ENCODE peak calls at places on chromosomes 4 and X, in six cellular contexts. G is cardiac muscle cell; T is A172; J is HFF-Myc; Q is CD8-positive, alpha-beta T cell; F is amniotic epithelial cell. Y is an unnamed sample.

GRCh38 chr4:106898621-106899230 is 137.4 kb downstream of the DKK2 start:
- DNase-seq in G (peak), T (peak), J (peak), Q (no peak), F (peak), Y (peak)

GRCh38 chr4:150401083-150401687 is 180.8 kb upstream of the MAB21L2 start:
- DNase-seq in G (no peak), T (no peak), J (no peak), Q (no peak), F (no peak), Y (no peak)

GRCh38 chr4:4284827-4285618 is 4.9 kb downstream of the LYAR start:
- DNase-seq in G (peak), T (peak), J (peak), Q (no peak), F (peak), Y (no peak)

GRCh38 chr4:104967034-104967401 is 179.7 kb upstream of the TET2 start:
- DNase-seq in G (no peak), T (no peak), J (no peak), Q (no peak), F (no peak), Y (no peak)

GRCh38 chrX:8447367-8447766 is 17.3 kb upstream of the VCX3B start:
- DNase-seq in G (no peak), T (no peak), J (no peak), Q (no peak), F (no peak), Y (no peak)

GRCh38 chrX:77918568-77918967 is 8.1 kb downstream of the ATP7A start:
- DNase-seq in G (peak), T (no peak), J (no peak), Q (no peak), F (peak), Y (no peak)

GRCh38 chrX:136146614-136147319 is 566 bp upstream of the FHL1 start:
- DNase-seq in G (no peak), T (no peak), J (no peak), Q (no peak), F (no peak), Y (no peak)

GRCh38 chr4:26321326-26322276 is 787 bp downstream of the RBPJ start:
- DNase-seq in G (peak), T (no peak), J (no peak), Q (peak), F (peak), Y (no peak)

GRCh38 chr4:173008436-173008835 is 160.2 kb upstream of the GALNT7 start:
- DNase-seq in G (no peak), T (no peak), J (no peak), Q (no peak), F (no peak), Y (no peak)

GRCh38 chrX:8971116-8971515 is 62.8 kb downstream of the FAM9B start:
- DNase-seq in G (peak), T (peak), J (peak), Q (no peak), F (peak), Y (no peak)

GRCh38 chr4:57137261-57137660 is 27.1 kb upstream of the IGFBP7 start:
- DNase-seq in G (no peak), T (peak), J (no peak), Q (no peak), F (no peak), Y (no peak)

GRCh38 chr4:154503598-154503997 is 12.0 kb upstream of the DCHS2 start:
- DNase-seq in G (peak), T (peak), J (no peak), Q (no peak), F (peak), Y (no peak)

GRCh38 chr4:167897116-167897515 is 195.2 kb upstream of the ANXA10 start:
- DNase-seq in G (peak), T (no peak), J (peak), Q (no peak), F (peak), Y (no peak)

GRCh38 chr4:69095301-69095731 is 958 bp upstream of the UGT2B7 start:
- DNase-seq in G (no peak), T (peak), J (no peak), Q (no peak), F (peak), Y (no peak)

GRCh38 chrX:134949271-134949670 is 41.5 kb upstream of the SMIM10 start:
- DNase-seq in G (peak), T (peak), J (no peak), Q (no peak), F (peak), Y (no peak)

GRCh38 chr4:184805462-184806245 is 20.1 kb downstream of the ACSL1 start:
- DNase-seq in G (no peak), T (no peak), J (no peak), Q (no peak), F (no peak), Y (no peak)

GRCh38 chr4:8260656-8261111 is 8.9 kb upstream of the HTRA3 start:
- DNase-seq in G (peak), T (peak), J (no peak), Q (no peak), F (peak), Y (no peak)

GRCh38 chr4:39526283-39526682 is 956 bp downstream of the UGDH start:
- DNase-seq in G (no peak), T (peak), J (no peak), Q (no peak), F (no peak), Y (no peak)

GRCh38 chr4:12894062-12894461 is 590.1 kb downstream of the RAB28 start:
- DNase-seq in G (no peak), T (no peak), J (no peak), Q (no peak), F (no peak), Y (no peak)

GRCh38 chr4:70315928-70316327 is 18.9 kb upstream of the CABS1 start:
- DNase-seq in G (no peak), T (no peak), J (no peak), Q (no peak), F (no peak), Y (no peak)

GRCh38 chrX:68945603-68946228 is 116.9 kb downstream of the EFNB1 start:
- DNase-seq in G (peak), T (peak), J (no peak), Q (no peak), F (peak), Y (no peak)

GRCh38 chrX:19193584-19193983 is 71.3 kb upstream of the ADGRG2 start:
- DNase-seq in G (no peak), T (no peak), J (no peak), Q (no peak), F (no peak), Y (no peak)

GRCh38 chr4:126939401-126939800 is 693.4 kb upstream of the INTU start:
- DNase-seq in G (peak), T (peak), J (peak), Q (no peak), F (peak), Y (no peak)

GRCh38 chr4:70591955-70592582 is at the start of gene AMBN:
- DNase-seq in G (no peak), T (no peak), J (no peak), Q (no peak), F (no peak), Y (no peak)

GRCh38 chr4:77734928-77735327 is 84.2 kb downstream of the CNOT6L start:
- DNase-seq in G (peak), T (peak), J (peak), Q (no peak), F (peak), Y (peak)

GRCh38 chrX:102154218-102154860 is 1.4 kb downstream of the BEX5 start:
- DNase-seq in G (no peak), T (no peak), J (no peak), Q (no peak), F (no peak), Y (no peak)

GRCh38 chrX:115563633-115564182 is 2.7 kb downstream of the PLS3 start:
- DNase-seq in G (no peak), T (no peak), J (no peak), Q (no peak), F (no peak), Y (no peak)

GRCh38 chrX:107704181-107704580 is 71.4 kb downstream of the TSC22D3 start:
- DNase-seq in G (no peak), T (no peak), J (no peak), Q (no peak), F (peak), Y (no peak)

GRCh38 chr4:184382189-184382846 is 92.0 kb downstream of the IRF2 start:
- DNase-seq in G (no peak), T (peak), J (no peak), Q (no peak), F (no peak), Y (no peak)

GRCh38 chr4:57373971-57374370 is 263.8 kb upstream of the IGFBP7 start:
- DNase-seq in G (peak), T (no peak), J (no peak), Q (no peak), F (no peak), Y (no peak)

GRCh38 chr4:113468165-113469022 is 293.1 kb downstream of the CAMK2D start:
- DNase-seq in G (peak), T (peak), J (peak), Q (no peak), F (peak), Y (no peak)

GRCh38 chrX:110061138-110061537 is 58.2 kb downstream of the TMEM164 start:
- DNase-seq in G (peak), T (no peak), J (no peak), Q (no peak), F (no peak), Y (no peak)

GRCh38 chrX:19902110-19902509 is 14.7 kb upstream of the SH3KBP1 start:
- DNase-seq in G (peak), T (no peak), J (no peak), Q (no peak), F (no peak), Y (no peak)

GRCh38 chr4:133131829-133132485 is 17.1 kb upstream of the PCDH10 start:
- DNase-seq in G (peak), T (no peak), J (no peak), Q (no peak), F (no peak), Y (no peak)

GRCh38 chr4:98625399-98625798 is 33.0 kb downstream of the TSPAN5 start:
- DNase-seq in G (no peak), T (no peak), J (no peak), Q (no peak), F (no peak), Y (no peak)

GRCh38 chr4:25913056-25913850 is 767 bp upstream of the SMIM20 start:
- DNase-seq in G (no peak), T (no peak), J (no peak), Q (peak), F (no peak), Y (peak)

GRCh38 chrX:103536071-103536470 is 16.8 kb upstream of the RAB40A start:
- DNase-seq in G (peak), T (no peak), J (no peak), Q (no peak), F (peak), Y (no peak)